ENCODE peak calls at places on chromosomes 5 and 9, in seven cellular contexts. G, F, N, Q, H, I and S are unnamed samples.

GRCh38 chr5:544675-545330 is 20.6 kb upstream of the SLC9A3 start:
- DNase-seq in G (no peak), F (no peak), N (no peak), Q (no peak), H (no peak), I (no peak), S (no peak)

GRCh38 chr9:89453452-89453851 is 44.5 kb downstream of the SEMA4D start:
- DNase-seq in G (no peak), F (no peak), N (no peak), Q (no peak), H (no peak), I (no peak), S (no peak)

GRCh38 chr5:55022454-55022853 is 1.6 kb upstream of the GZMK start:
- DNase-seq in G (no peak), F (no peak), N (no peak), Q (no peak), H (no peak), I (no peak), S (no peak)

GRCh38 chr9:123816817-123817472 is 113.0 kb downstream of the DENND1A start:
- DNase-seq in G (no peak), F (no peak), N (no peak), Q (no peak), H (no peak), I (no peak), S (peak; percentile 28)

GRCh38 chr5:117326997-117327396 is 752.4 kb upstream of the SEMA6A start:
- DNase-seq in G (no peak), F (no peak), N (no peak), Q (no peak), H (no peak), I (no peak), S (no peak)

GRCh38 chr9:120742951-120743416 is 28.7 kb upstream of the MEGF9 start:
- DNase-seq in G (no peak), F (peak; percentile 35), N (no peak), Q (no peak), H (peak; percentile 20), I (peak; percentile 4), S (peak; percentile 76)

GRCh38 chr5:59209758-59210359 is 627.0 kb downstream of the RAB3C start:
- DNase-seq in G (no peak), F (peak; percentile 3), N (no peak), Q (no peak), H (no peak), I (no peak), S (no peak)

GRCh38 chr9:121201045-121201737 is 478 bp downstream of the RAB14 start:
- DNase-seq in G (peak; percentile 24), F (no peak), N (no peak), Q (no peak), H (no peak), I (no peak), S (peak; percentile 49)

GRCh38 chr9:2645569-2645968 is 24.0 kb downstream of the VLDLR start:
- DNase-seq in G (no peak), F (no peak), N (no peak), Q (no peak), H (no peak), I (no peak), S (no peak)

GRCh38 chr9:107731115-107731762 is 241.7 kb upstream of the KLF4 start:
- DNase-seq in G (no peak), F (no peak), N (no peak), Q (no peak), H (no peak), I (no peak), S (no peak)

GRCh38 chr5:149838881-149839739 is 105.5 kb downstream of the PDE6A start:
- DNase-seq in G (no peak), F (peak; percentile 78), N (no peak), Q (no peak), H (peak; percentile 64), I (peak; percentile 14), S (no peak)

GRCh38 chr5:4520557-4520956 is 619.6 kb upstream of the ADAMTS16 start:
- DNase-seq in G (no peak), F (no peak), N (no peak), Q (no peak), H (no peak), I (no peak), S (no peak)

GRCh38 chr9:14812806-14813205 is 90.3 kb upstream of the CER1 start:
- DNase-seq in G (no peak), F (no peak), N (no peak), Q (no peak), H (no peak), I (peak; percentile 78), S (no peak)

GRCh38 chr5:125117556-125117955 is 371.1 kb upstream of the ZNF608 start:
- DNase-seq in G (no peak), F (peak; percentile 56), N (no peak), Q (no peak), H (no peak), I (no peak), S (no peak)

GRCh38 chr5:153404747-153405146 is 85.7 kb upstream of the GRIA1 start:
- DNase-seq in G (peak; percentile 12), F (no peak), N (peak; percentile 32), Q (no peak), H (no peak), I (no peak), S (peak; percentile 55)

GRCh38 chr5:147180751-147181150 is 54.1 kb upstream of the STK32A start:
- DNase-seq in G (no peak), F (no peak), N (no peak), Q (no peak), H (no peak), I (no peak), S (no peak)

GRCh38 chr5:139369181-139369580 is 13.9 kb downstream of the SLC23A1 start:
- DNase-seq in G (no peak), F (peak; percentile 92), N (no peak), Q (no peak), H (no peak), I (no peak), S (no peak)

GRCh38 chr9:134059188-134059641 is 8.6 kb downstream of the BRD3 start:
- DNase-seq in G (no peak), F (no peak), N (peak; percentile 19), Q (no peak), H (no peak), I (no peak), S (no peak)

GRCh38 chr9:90905079-90905478 is 103.5 kb downstream of the SYK start:
- DNase-seq in G (no peak), F (no peak), N (no peak), Q (no peak), H (no peak), I (no peak), S (peak; percentile 28)

GRCh38 chr9:109918359-109919163 is 138.6 kb downstream of the PALM2AKAP2 start:
- DNase-seq in G (no peak), F (no peak), N (no peak), Q (no peak), H (peak; percentile 54), I (no peak), S (no peak)

GRCh38 chr9:15461601-15462000 is 38.9 kb downstream of the SNAPC3 start:
- DNase-seq in G (no peak), F (no peak), N (no peak), Q (no peak), H (no peak), I (no peak), S (no peak)

GRCh38 chr5:173232499-173233346 is 2.3 kb downstream of the NKX2-5 start:
- DNase-seq in G (no peak), F (no peak), N (peak; percentile 57), Q (no peak), H (peak; percentile 46), I (no peak), S (peak; percentile 59)

GRCh38 chr9:103941104-103941503 is 153.0 kb upstream of the SMC2 start:
- DNase-seq in G (no peak), F (no peak), N (peak; percentile 41), Q (no peak), H (no peak), I (no peak), S (no peak)

DNA sequence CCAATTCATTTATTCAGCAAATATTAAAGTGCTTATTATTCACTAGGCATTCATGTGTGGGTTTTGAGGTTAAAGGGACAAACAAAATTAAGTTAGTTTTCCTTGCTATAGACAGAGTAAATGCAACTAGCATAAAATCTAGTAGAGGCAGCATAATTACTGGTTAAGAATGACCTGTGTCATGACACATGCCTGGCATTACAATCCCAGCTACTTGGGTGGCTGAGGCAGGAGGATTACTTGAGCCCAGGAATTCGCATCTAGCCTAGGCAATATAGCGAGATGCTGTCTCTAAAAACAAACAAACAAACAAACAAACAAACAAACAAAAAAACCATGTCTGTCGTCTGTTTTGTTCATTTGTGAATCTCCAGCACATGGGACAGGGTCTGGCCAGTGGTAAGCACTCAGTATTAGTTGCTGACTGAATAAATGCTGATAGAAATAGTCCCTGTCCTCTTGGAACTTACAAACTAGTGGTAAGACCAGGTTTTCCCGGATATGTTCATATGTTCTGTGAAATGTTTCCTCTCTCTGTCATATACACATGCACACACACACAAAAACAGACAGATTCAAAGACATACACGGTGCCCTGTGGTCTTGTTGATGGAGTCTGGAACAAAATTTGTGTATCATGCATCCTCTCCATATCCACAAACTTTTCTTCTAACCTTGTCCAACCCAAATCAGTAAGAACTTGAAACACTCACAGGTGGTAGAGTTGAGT is 41.8 kb upstream of the TNFAIP8 start:
- DNase-seq in G (no peak), F (no peak), N (no peak), Q (no peak), H (no peak), I (no peak), S (peak; percentile 30)
- H3K4me1 ChIP-seq in G (no peaks in the 10 kb centered on the region), F (peaks cover 11% of the 10 kb centered on the region), N (no peaks in the 10 kb centered on the region), Q (no peaks in the 10 kb centered on the region), H (peaks cover 15% of the 10 kb centered on the region), I (no peaks in the 10 kb centered on the region), S (peaks cover 2% of the 10 kb centered on the region)

DNA sequence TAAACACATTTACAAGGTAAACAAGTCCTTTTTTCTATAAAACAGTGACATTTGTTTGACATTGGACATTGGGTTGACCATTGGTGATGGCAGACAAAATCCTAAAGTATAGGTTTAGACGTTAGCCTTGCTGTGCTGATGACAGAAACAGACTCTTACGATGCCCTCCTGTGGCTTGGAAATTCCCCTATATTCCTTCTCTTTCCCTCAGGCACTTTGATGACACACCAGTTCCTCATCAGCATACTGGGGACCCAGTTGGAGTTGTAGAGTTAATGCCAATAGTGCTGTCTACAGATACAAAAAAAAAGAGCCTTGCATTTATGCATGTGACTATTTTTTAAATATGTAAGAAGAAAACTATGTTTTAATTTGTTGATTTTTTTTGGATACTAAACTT is 75.8 kb upstream of the SNCAIP start:
- DNase-seq in G (no peak), F (peak; percentile 6), N (no peak), Q (no peak), H (peak; percentile 18), I (no peak), S (peak; percentile 49)
- H4K8ac ChIP-seq in G (no peak overlapping the region), F (no peak overlapping the region), N (no peak overlapping the region), Q (no peak overlapping the region), H (no peak overlapping the region), I (no peak overlapping the region), S (no peak overlapping the region)

GRCh38 chr9:110950041-110950645 is 88.1 kb downstream of the LPAR1 start:
- DNase-seq in G (no peak), F (peak; percentile 61), N (no peak), Q (no peak), H (no peak), I (peak; percentile 14), S (no peak)
- H3K23ac ChIP-seq in G (no peak overlapping the region), F (peak overlapping the region; percentile 72), N (no peak overlapping the region), Q (no peak overlapping the region), H (no peak overlapping the region), I (no peak overlapping the region), S (no peak overlapping the region)

DNA sequence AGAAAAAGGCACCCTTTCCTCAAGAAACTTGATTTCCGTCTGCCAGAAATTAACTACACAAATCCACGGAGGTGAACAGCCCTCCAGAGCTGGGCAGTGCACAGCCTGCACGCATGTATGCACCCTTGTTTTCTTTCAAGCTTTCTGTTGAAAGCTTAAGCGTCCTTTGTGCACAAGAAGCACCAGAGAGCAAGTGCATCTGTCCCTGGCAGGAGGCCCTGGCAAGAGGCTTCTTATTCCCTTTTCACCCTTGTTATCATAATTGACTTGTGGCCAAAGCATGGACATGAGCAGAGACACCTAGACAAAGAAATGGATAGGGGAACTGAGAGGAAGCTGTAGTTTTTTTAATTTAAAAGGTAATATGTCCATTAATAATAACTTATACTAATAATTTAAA is 47.4 kb upstream of the ATG10 start:
- DNase-seq in G (no peak), F (no peak), N (no peak), Q (no peak), H (no peak), I (no peak), S (no peak)
- H3K4me1 ChIP-seq in G (peaks cover 3% of the 10 kb centered on the region), F (no peaks in the 10 kb centered on the region), N (no peaks in the 10 kb centered on the region), Q (no peaks in the 10 kb centered on the region), H (no peaks in the 10 kb centered on the region), I (no peaks in the 10 kb centered on the region), S (no peaks in the 10 kb centered on the region)